ENCODE peak calls at places on chromosomes 3 and 15, in nine cellular contexts. R, P, V, I, Q, D, A, U and T are unnamed samples.

GRCh38 chr3:138220242-138220641 is 33.1 kb downstream of the ARMC8 start:
- DNase-seq in D (no peak), Q (no peak), U (no peak), P (no peak), R (no peak), I (no peak), V (no peak), A (no peak), T (no peak)

GRCh38 chr15:61841461-61841860 is 218.8 kb downstream of the VPS13C start:
- DNase-seq in Q (no peak), A (no peak), U (no peak), D (no peak), V (no peak), R (no peak), I (no peak), P (no peak), T (no peak)

GRCh38 chr3:169659858-169660614 is 3.5 kb downstream of the MECOM start:
- DNase-seq in R (no peak), A (peak; percentile 70), U (no peak), Q (no peak), D (no peak), V (peak; percentile 12), I (no peak), P (no peak), T (no peak)

GRCh38 chr3:139117136-139117675 is 72.5 kb upstream of the PRR23C start:
- DNase-seq in I (no peak), V (no peak), R (peak; percentile 26), U (no peak), P (no peak), Q (peak; percentile 18), D (no peak), A (no peak), T (peak; percentile 79)

GRCh38 chr3:49476563-49476962 is 6.5 kb downstream of the DAG1 start:
- DNase-seq in Q (no peak), A (no peak), U (no peak), R (no peak), D (no peak), P (no peak), I (no peak), V (no peak), T (no peak)

GRCh38 chr3:100720423-100720822 is 11.1 kb downstream of the TFG start:
- DNase-seq in U (no peak), R (no peak), P (no peak), I (no peak), V (peak; percentile 51), Q (no peak), D (no peak), A (no peak), T (no peak)

GRCh38 chr3:180855956-180856355 is 56.5 kb upstream of the FXR1 start:
- DNase-seq in I (no peak), A (no peak), R (no peak), V (no peak), U (no peak), Q (no peak), P (no peak), D (no peak), T (no peak)

GRCh38 chr3:190545260-190545659 is 31.4 kb downstream of the IL1RAP start:
- DNase-seq in R (no peak), I (no peak), U (no peak), D (no peak), A (no peak), P (no peak), Q (no peak), V (no peak), T (no peak)

GRCh38 chr15:84591815-84592214 is 9.0 kb upstream of the ZSCAN2 start:
- DNase-seq in P (no peak), D (no peak), I (no peak), A (no peak), R (no peak), U (no peak), V (no peak), Q (no peak), T (no peak)

GRCh38 chr3:177622982-177623617 is 425.8 kb upstream of the TBL1XR1 start:
- DNase-seq in I (no peak), A (no peak), U (no peak), D (no peak), V (no peak), P (no peak), R (no peak), Q (no peak), T (no peak)

DNA sequence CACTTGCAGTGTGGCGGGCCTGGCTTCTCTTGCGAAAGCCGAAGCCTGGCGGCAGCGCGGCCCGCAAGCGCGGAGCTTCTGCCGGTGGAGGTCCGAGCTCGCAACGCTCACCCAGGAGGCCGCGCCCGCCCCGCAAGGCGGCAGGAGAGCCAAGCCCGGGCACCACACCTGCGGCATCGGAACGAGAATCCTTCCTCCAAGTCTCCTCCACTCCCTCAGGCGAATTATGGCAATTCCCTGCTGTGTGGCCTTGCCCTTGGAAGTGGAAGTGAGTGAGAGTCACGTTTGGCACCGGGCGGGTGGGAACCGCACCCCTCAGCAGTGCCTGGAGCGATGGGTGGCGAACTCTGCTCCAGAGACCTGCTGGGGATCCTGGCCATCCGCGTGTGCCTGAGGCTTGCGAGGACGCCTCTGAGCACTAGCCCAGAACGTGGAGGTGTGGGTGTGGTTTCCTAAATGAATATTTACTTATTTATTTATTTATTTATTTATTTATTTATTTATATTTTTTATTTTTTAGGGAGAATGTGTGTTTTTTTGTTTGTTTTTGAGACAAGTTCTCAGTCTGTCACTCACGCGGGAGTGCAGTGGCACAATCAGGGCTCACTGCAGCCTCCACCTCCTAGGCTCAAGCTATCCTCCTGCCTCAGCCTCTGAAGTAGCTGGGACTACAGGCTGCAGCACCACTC is 133.7 kb upstream of the UBE2E1 start:
- DNase-seq in I (no peak), D (no peak), R (no peak), P (peak; percentile 81), V (no peak), U (no peak), Q (peak; percentile 28), A (peak; percentile 35), T (no peak)
- H3K4me3 ChIP-seq in I (peak overlapping the region; percentile 53), D (peak overlapping the region; percentile 24), R (no peak overlapping the region), P (no peak overlapping the region), V (no peak overlapping the region), U (peak overlapping the region; percentile 12), Q (peak overlapping the region; percentile 43), A (no peak overlapping the region), T (peak overlapping the region; percentile 52)

GRCh38 chr3:149369991-149370866 is 7.2 kb downstream of the TM4SF1 start:
- DNase-seq in R (no peak), A (no peak), V (no peak), U (no peak), Q (no peak), D (no peak), P (no peak), I (no peak), T (no peak)

GRCh38 chr3:149371723-149372114 is 5.7 kb downstream of the TM4SF1 start:
- DNase-seq in P (no peak), I (no peak), Q (no peak), D (no peak), V (no peak), A (no peak), U (no peak), R (no peak), T (no peak)

GRCh38 chr3:149373235-149374125 is 4.0 kb downstream of the TM4SF1 start:
- DNase-seq in D (no peak), U (no peak), I (no peak), P (no peak), R (peak; percentile 60), Q (peak; percentile 93), V (no peak), A (no peak), T (no peak)

GRCh38 chr3:149368850-149369497 is 8.5 kb downstream of the TM4SF1 start:
- DNase-seq in A (no peak), I (no peak), D (no peak), P (no peak), V (no peak), U (no peak), Q (no peak), R (no peak), T (no peak)

GRCh38 chr3:149371001-149371722 is 6.3 kb downstream of the TM4SF1 start:
- DNase-seq in P (no peak), D (no peak), V (no peak), A (no peak), I (no peak), R (no peak), Q (peak; percentile 72), U (no peak), T (no peak)
- H3K4me3 ChIP-seq in P (no peak overlapping the region), D (no peak overlapping the region), V (no peak overlapping the region), A (no peak overlapping the region), I (peak overlapping the region; percentile 19), R (no peak overlapping the region), Q (no peak overlapping the region), U (no peak overlapping the region), T (no peak overlapping the region)

GRCh38 chr15:63040954-63041353 is 1.6 kb upstream of the TPM1 start:
- DNase-seq in D (no peak), U (no peak), P (no peak), Q (no peak), V (no peak), R (no peak), A (peak; percentile 40), I (no peak), T (no peak)
- H3K4me3 ChIP-seq in D (no peak overlapping the region), U (no peak overlapping the region), P (no peak overlapping the region), Q (no peak overlapping the region), V (no peak overlapping the region), R (no peak overlapping the region), A (no peak overlapping the region), I (no peak overlapping the region), T (peak overlapping the region; percentile 77)

GRCh38 chr3:42070089-42070885 is 20.9 kb upstream of the TRAK1 start:
- DNase-seq in R (no peak), I (no peak), V (no peak), A (no peak), P (no peak), D (no peak), Q (no peak), U (no peak), T (no peak)

GRCh38 chr3:42067324-42067723 is 23.8 kb upstream of the TRAK1 start:
- DNase-seq in D (no peak), Q (peak; percentile 88), R (no peak), A (no peak), I (no peak), P (no peak), V (no peak), U (no peak), T (no peak)

GRCh38 chr3:42063886-42064285 is 27.3 kb upstream of the TRAK1 start:
- DNase-seq in Q (peak; percentile 97), V (no peak), U (no peak), P (no peak), I (no peak), A (no peak), D (no peak), R (no peak), T (no peak)

GRCh38 chr3:42068303-42069088 is 22.7 kb upstream of the TRAK1 start:
- DNase-seq in A (no peak), I (no peak), D (no peak), U (no peak), R (no peak), Q (no peak), P (no peak), V (no peak), T (no peak)

DNA sequence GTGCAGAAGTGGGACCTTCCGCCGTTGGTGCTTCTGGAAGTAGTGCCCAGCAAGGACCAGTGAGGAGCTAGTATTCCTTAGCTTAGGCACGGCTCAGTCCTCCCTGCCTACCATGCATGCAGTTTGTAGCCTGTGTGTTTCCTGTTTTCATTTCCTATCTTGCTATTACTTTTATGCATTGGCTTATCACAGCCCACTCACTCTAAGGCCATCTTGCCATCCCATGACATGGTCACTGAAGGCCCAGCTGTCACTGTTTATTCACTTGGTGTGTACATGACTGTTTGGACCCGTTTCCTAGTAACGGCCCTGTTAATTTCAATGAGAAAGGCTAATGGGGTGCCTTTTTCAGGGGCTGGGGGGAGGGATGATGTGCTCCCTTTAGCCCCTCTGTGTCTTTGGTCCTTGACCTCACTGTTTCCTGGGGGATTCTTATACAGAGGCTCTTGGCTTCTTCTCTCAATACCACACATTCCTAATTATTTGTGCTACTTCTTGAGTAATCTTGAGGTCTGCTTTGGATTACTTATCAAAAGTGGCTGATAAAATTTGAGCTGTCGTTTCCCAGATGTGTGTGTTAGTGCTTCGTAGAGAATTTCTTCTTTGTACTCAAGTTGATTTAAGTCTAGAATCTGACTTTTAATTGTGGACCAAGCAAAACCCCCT is 24.5 kb upstream of the TRAK1 start:
- DNase-seq in D (no peak), I (no peak), V (peak; percentile 27), A (peak; percentile 43), P (no peak), R (no peak), U (no peak), Q (peak; percentile 90), T (no peak)
- H3K4me3 ChIP-seq in D (no peak overlapping the region), I (peak overlapping the region; percentile 18), V (no peak overlapping the region), A (no peak overlapping the region), P (no peak overlapping the region), R (no peak overlapping the region), U (no peak overlapping the region), Q (no peak overlapping the region), T (no peak overlapping the region)